ENCODE peak calls at places on chromosomes 2 and 18, in ten cellular contexts. One of them, this sample, is unnamed.

GRCh38 chr2:101047075-101047766 is 45.1 kb downstream of the RPL31 start:
- DNase-seq in lower lobe of right lung: no peak
- DNase-seq in small intestine: no peak
- DNase-seq in dermis blood vessel endothelial cell: peak
- DNase-seq in left lobe of liver: no peak
- DNase-seq in left ventricle myocardium superior: no peak
- DNase-seq in lung: no peak
- DNase-seq in T-cell: no peak
- DNase-seq in heart left ventricle: no peak
- DNase-seq in COR-L47: no peak
- DNase-seq in this sample: peak

GRCh38 chr18:12234451-12235190 is 19.5 kb upstream of the CIDEA start:
- DNase-seq in lower lobe of right lung: no peak
- DNase-seq in small intestine: no peak
- DNase-seq in dermis blood vessel endothelial cell: no peak
- DNase-seq in left lobe of liver: no peak
- DNase-seq in left ventricle myocardium superior: no peak
- DNase-seq in lung: no peak
- DNase-seq in T-cell: no peak
- DNase-seq in heart left ventricle: no peak
- DNase-seq in COR-L47: no peak
- DNase-seq in this sample: no peak

GRCh38 chr2:122098301-122098700 is 342.9 kb downstream of the TSN start:
- DNase-seq in lower lobe of right lung: no peak
- DNase-seq in small intestine: no peak
- DNase-seq in dermis blood vessel endothelial cell: no peak
- DNase-seq in left lobe of liver: no peak
- DNase-seq in left ventricle myocardium superior: no peak
- DNase-seq in lung: no peak
- DNase-seq in T-cell: no peak
- DNase-seq in heart left ventricle: no peak
- DNase-seq in COR-L47: no peak
- DNase-seq in this sample: no peak

GRCh38 chr2:218277921-218278320 is 7.6 kb downstream of the PNKD start:
- DNase-seq in lower lobe of right lung: no peak
- DNase-seq in small intestine: no peak
- DNase-seq in dermis blood vessel endothelial cell: no peak
- DNase-seq in left lobe of liver: no peak
- DNase-seq in left ventricle myocardium superior: no peak
- DNase-seq in lung: no peak
- DNase-seq in T-cell: no peak
- DNase-seq in heart left ventricle: no peak
- DNase-seq in COR-L47: no peak
- DNase-seq in this sample: no peak

GRCh38 chr2:231514951-231515297 is 15.3 kb downstream of the NMUR1 start:
- DNase-seq in lower lobe of right lung: no peak
- DNase-seq in small intestine: no peak
- DNase-seq in dermis blood vessel endothelial cell: no peak
- DNase-seq in left lobe of liver: no peak
- DNase-seq in left ventricle myocardium superior: no peak
- DNase-seq in lung: no peak
- DNase-seq in T-cell: no peak
- DNase-seq in heart left ventricle: no peak
- DNase-seq in COR-L47: no peak
- DNase-seq in this sample: no peak

GRCh38 chr2:207484444-207485391 is 45.0 kb upstream of the CREB1 start:
- DNase-seq in lower lobe of right lung: no peak
- DNase-seq in small intestine: no peak
- DNase-seq in dermis blood vessel endothelial cell: no peak
- DNase-seq in left lobe of liver: no peak
- DNase-seq in left ventricle myocardium superior: no peak
- DNase-seq in lung: no peak
- DNase-seq in T-cell: no peak
- DNase-seq in heart left ventricle: no peak
- DNase-seq in COR-L47: no peak
- DNase-seq in this sample: no peak

GRCh38 chr2:73260338-73260984 is 23.8 kb downstream of the FBXO41 start:
- DNase-seq in lower lobe of right lung: peak
- DNase-seq in small intestine: peak
- DNase-seq in dermis blood vessel endothelial cell: peak
- DNase-seq in left lobe of liver: peak
- DNase-seq in left ventricle myocardium superior: peak
- DNase-seq in lung: peak
- DNase-seq in T-cell: no peak
- DNase-seq in heart left ventricle: no peak
- DNase-seq in COR-L47: no peak
- DNase-seq in this sample: peak

GRCh38 chr18:59540819-59541218 is 156.4 kb downstream of the CCBE1 start:
- DNase-seq in lower lobe of right lung: no peak
- DNase-seq in small intestine: no peak
- DNase-seq in dermis blood vessel endothelial cell: no peak
- DNase-seq in left lobe of liver: no peak
- DNase-seq in left ventricle myocardium superior: no peak
- DNase-seq in lung: no peak
- DNase-seq in T-cell: no peak
- DNase-seq in heart left ventricle: no peak
- DNase-seq in COR-L47: no peak
- DNase-seq in this sample: no peak

GRCh38 chr2:128273469-128274081 is 45.1 kb downstream of the HS6ST1 start:
- DNase-seq in lower lobe of right lung: no peak
- DNase-seq in small intestine: no peak
- DNase-seq in dermis blood vessel endothelial cell: no peak
- DNase-seq in left lobe of liver: no peak
- DNase-seq in left ventricle myocardium superior: no peak
- DNase-seq in lung: no peak
- DNase-seq in T-cell: peak
- DNase-seq in heart left ventricle: no peak
- DNase-seq in COR-L47: no peak
- DNase-seq in this sample: no peak

GRCh38 chr2:72289283-72289682 is 141.6 kb upstream of the CYP26B1 start:
- DNase-seq in lower lobe of right lung: no peak
- DNase-seq in small intestine: no peak
- DNase-seq in dermis blood vessel endothelial cell: no peak
- DNase-seq in left lobe of liver: no peak
- DNase-seq in left ventricle myocardium superior: no peak
- DNase-seq in lung: no peak
- DNase-seq in T-cell: no peak
- DNase-seq in heart left ventricle: no peak
- DNase-seq in COR-L47: no peak
- DNase-seq in this sample: peak

GRCh38 chr18:10101729-10102128 is 187.9 kb downstream of the VAPA start:
- DNase-seq in lower lobe of right lung: no peak
- DNase-seq in small intestine: no peak
- DNase-seq in dermis blood vessel endothelial cell: no peak
- DNase-seq in left lobe of liver: no peak
- DNase-seq in left ventricle myocardium superior: no peak
- DNase-seq in lung: no peak
- DNase-seq in T-cell: no peak
- DNase-seq in heart left ventricle: no peak
- DNase-seq in COR-L47: no peak
- DNase-seq in this sample: no peak